ENCODE peak calls at places on chromosomes 12 and 14, in four cellular contexts. F is upper lobe of right lung; I is activated CD8-positive, alpha-beta memory T cell treated with anti-CD3 and anti-CD28 coated beads, Interleukin-2, amount 10 ng/mL, durations not matched to agents 7 days and 5 days; K is sciatic nerve. H is an unnamed sample.

GRCh38 chr14:36066636-36067035 is 109.9 kb downstream of the PTCSC3 start:
- ATAC-seq in F (no peak), I (no peak), K (no peak), H (no peak)

GRCh38 chr12:79685068-79685467 is 5.7 kb downstream of the PAWR start:
- ATAC-seq in F (no peak), I (no peak), K (no peak), H (no peak)

GRCh38 chr14:60647081-60647836 is 2.0 kb downstream of the SIX1 start:
- ATAC-seq in F (peak; percentile 24), I (no peak), K (peak; percentile 61), H (no peak)

GRCh38 chr14:70086685-70087379 is 101.9 kb downstream of the SLC8A3 start:
- ATAC-seq in F (peak; percentile 29), I (no peak), K (no peak), H (no peak)

GRCh38 chr14:74963705-74964271 is 8.4 kb upstream of the PGF start:
- ATAC-seq in F (no peak), I (peak; percentile 23), K (peak; percentile 14), H (peak; percentile 60)

GRCh38 chr12:90987520-90987919 is 17.3 kb downstream of the EPYC start:
- ATAC-seq in F (no peak), I (no peak), K (no peak), H (no peak)

GRCh38 chr12:68568878-68569569 is 41.7 kb upstream of the RAP1B start:
- ATAC-seq in F (peak; percentile 90), I (no peak), K (no peak), H (no peak)

GRCh38 chr14:79278798-79279644 is 932.3 kb downstream of the DIO2 start:
- ATAC-seq in F (peak; percentile 97), I (no peak), K (peak; percentile 96), H (peak; percentile 99)

GRCh38 chr14:94644102-94644535 is 31.9 kb downstream of the SERPINA3 start:
- ATAC-seq in F (no peak), I (no peak), K (no peak), H (no peak)

GRCh38 chr12:130571089-130571488 is 145.0 kb downstream of the RIMBP2 start:
- ATAC-seq in F (no peak), I (no peak), K (no peak), H (no peak)

GRCh38 chr14:68927956-68928675 is 51.0 kb downstream of the ACTN1 start:
- ATAC-seq in F (no peak), I (peak; percentile 27), K (peak; percentile 9), H (no peak)

GRCh38 chr14:38065101-38065762 is 142.5 kb upstream of the SSTR1 start:
- ATAC-seq in F (peak; percentile 59), I (peak; percentile 93), K (no peak), H (no peak)

GRCh38 chr12:69052613-69053408 is 119.8 kb upstream of the CPM start:
- ATAC-seq in F (peak; percentile 87), I (peak; percentile 23), K (no peak), H (peak; percentile 86)

GRCh38 chr12:59672273-59672672 is 76.4 kb downstream of the SLC16A7 start:
- ATAC-seq in F (no peak), I (no peak), K (no peak), H (no peak)

GRCh38 chr12:30839643-30840190 is 85.0 kb upstream of the CAPRIN2 start:
- ATAC-seq in F (no peak), I (no peak), K (no peak), H (no peak)

GRCh38 chr12:26162905-26163304 is 32.5 kb upstream of the SSPN start:
- ATAC-seq in F (no peak), I (no peak), K (no peak), H (no peak)

GRCh38 chr12:1681493-1681807 is 9.4 kb upstream of the ADIPOR2 start:
- ATAC-seq in F (no peak), I (no peak), K (no peak), H (no peak)

GRCh38 chr12:80178846-80179245 is 79.5 kb downstream of the OTOGL start:
- ATAC-seq in F (no peak), I (peak; percentile 82), K (no peak), H (no peak)

GRCh38 chr12:2501464-2502181 is 293.1 kb upstream of the FKBP4 start:
- ATAC-seq in F (peak; percentile 38), I (no peak), K (peak; percentile 48), H (no peak)

GRCh38 chr12:22110176-22110575 is 64.2 kb downstream of the CMAS start:
- ATAC-seq in F (no peak), I (peak; percentile 55), K (no peak), H (no peak)

GRCh38 chr12:43858096-43858495 is 22.2 kb downstream of the TMEM117 start:
- ATAC-seq in F (no peak), I (no peak), K (no peak), H (no peak)

GRCh38 chr12:128816643-128816920 is 7.2 kb downstream of the SLC15A4 start:
- ATAC-seq in F (no peak), I (no peak), K (no peak), H (no peak)

GRCh38 chr12:52533686-52534470 is 13.7 kb upstream of the KRT5 start:
- ATAC-seq in F (no peak), I (no peak), K (no peak), H (no peak)

GRCh38 chr14:52325126-52325525 is 11.0 kb downstream of the PTGER2 start:
- ATAC-seq in F (peak; percentile 87), I (peak; percentile 87), K (peak; percentile 86), H (no peak)

GRCh38 chr14:69657961-69658360 is 46.6 kb downstream of the SUSD6 start:
- ATAC-seq in F (peak; percentile 92), I (no peak), K (peak; percentile 88), H (no peak)

H was measured in SK-N-SH treated with all-trans-retinoic acid at 6 μM for 48 hours.